ENCODE peak calls at places on chromosome 6, in nine cellular contexts. Z is tibial nerve, E is stomach, O is heart left ventricle, P is A549, B is ovary, U is NB4, N is adrenal gland, F is GM12892. W is an unnamed sample.

GRCh38 chr6:118307581-118307980 is 240.5 kb upstream of the PLN start:
- DNase-seq in Z (no peak), E (no peak), O (peak), P (no peak), B (no peak), U (no peak), N (no peak), F (no peak), W (no peak)

GRCh38 chr6:101393291-101394251 is at the start of gene GRIK2:
- DNase-seq in Z (no peak), E (no peak), O (no peak), P (peak), B (no peak), U (peak), N (peak), F (no peak), W (peak)

GRCh38 chr6:401994-402640 is 10.6 kb downstream of the IRF4 start:
- DNase-seq in Z (no peak), E (no peak), O (no peak), P (no peak), B (no peak), U (no peak), N (no peak), F (no peak), W (no peak)

GRCh38 chr6:170420791-170421776 is 114.5 kb downstream of the FAM120B start:
- DNase-seq in Z (no peak), E (no peak), O (no peak), P (no peak), B (no peak), U (no peak), N (no peak), F (no peak), W (no peak)

GRCh38 chr6:24854077-24854670 is 55.5 kb upstream of the ARMH2 start:
- DNase-seq in Z (no peak), E (no peak), O (no peak), P (no peak), B (no peak), U (no peak), N (no peak), F (no peak), W (no peak)

GRCh38 chr6:134175532-134176282 is 123.3 kb upstream of the SLC2A12 start:
- DNase-seq in Z (peak), E (peak), O (peak), P (peak), B (peak), U (peak), N (peak), F (peak), W (peak)

GRCh38 chr6:12289655-12290489 is at the start of gene EDN1:
- DNase-seq in Z (peak), E (peak), O (peak), P (peak), B (peak), U (peak), N (peak), F (peak), W (peak)

GRCh38 chr6:153167907-153168306 is 36.8 kb upstream of the RGS17 start:
- DNase-seq in Z (no peak), E (no peak), O (no peak), P (peak), B (no peak), U (no peak), N (no peak), F (no peak), W (no peak)

GRCh38 chr6:88867841-88868558 is 95.4 kb downstream of the RNGTT start:
- DNase-seq in Z (no peak), E (no peak), O (no peak), P (peak), B (no peak), U (no peak), N (no peak), F (no peak), W (no peak)

GRCh38 chr6:105753184-105754097 is 332.7 kb upstream of the PRDM1 start:
- DNase-seq in Z (no peak), E (peak), O (no peak), P (no peak), B (no peak), U (no peak), N (no peak), F (no peak), W (no peak)

GRCh38 chr6:68689910-68690309 is 54.8 kb downstream of the ADGRB3 start:
- DNase-seq in Z (no peak), E (no peak), O (no peak), P (no peak), B (no peak), U (no peak), N (no peak), F (no peak), W (no peak)

GRCh38 chr6:158041788-158042187 is 60.1 kb downstream of the SYNJ2 start:
- DNase-seq in Z (no peak), E (no peak), O (no peak), P (no peak), B (no peak), U (no peak), N (no peak), F (no peak), W (peak)
- TF ChIP-seq POLR2A in Z (no peak), E (no peak), O (no peak), P (no peak), B (no peak), U (no peak), N (no peak), F (no peak), W (no peak)

GRCh38 chr6:29976588-29977424 is 34.5 kb downstream of the HLA-A start:
- DNase-seq in Z (peak), E (peak), O (peak), P (peak), B (peak), U (peak), N (peak), F (peak), W (peak)
- TF ChIP-seq POLR2A in Z (peak), E (peak), O (no peak), P (peak), B (peak), U (no peak), N (peak), F (no peak), W (no peak)

GRCh38 chr6:70669133-70669532 is 1.4 kb downstream of the SMAP1 start:
- DNase-seq in Z (no peak), E (no peak), O (no peak), P (no peak), B (no peak), U (no peak), N (no peak), F (no peak), W (peak)
- TF ChIP-seq POLR2A in Z (no peak), E (no peak), O (no peak), P (no peak), B (no peak), U (no peak), N (no peak), F (no peak), W (no peak)

GRCh38 chr6:44064089-44064947 is 62.9 kb downstream of the MRPL14 start:
- DNase-seq in Z (no peak), E (peak), O (peak), P (peak), B (no peak), U (peak), N (peak), F (no peak), W (no peak)
- TF ChIP-seq POLR2A in Z (no peak), E (no peak), O (no peak), P (no peak), B (no peak), U (no peak), N (no peak), F (no peak), W (peak)

GRCh38 chr6:7052441-7052936 is 55.3 kb upstream of the RREB1 start:
- DNase-seq in Z (no peak), E (peak), O (peak), P (no peak), B (peak), U (peak), N (peak), F (peak), W (peak)

GRCh38 chr6:7062445-7063162 is 45.2 kb upstream of the RREB1 start:
- DNase-seq in Z (no peak), E (peak), O (no peak), P (no peak), B (no peak), U (no peak), N (no peak), F (no peak), W (no peak)

GRCh38 chr6:7053125-7053784 is 54.5 kb upstream of the RREB1 start:
- DNase-seq in Z (no peak), E (no peak), O (no peak), P (no peak), B (no peak), U (peak), N (no peak), F (no peak), W (peak)

GRCh38 chr6:7060769-7061516 is 46.8 kb upstream of the RREB1 start:
- DNase-seq in Z (no peak), E (no peak), O (no peak), P (no peak), B (no peak), U (no peak), N (no peak), F (no peak), W (no peak)

DNA sequence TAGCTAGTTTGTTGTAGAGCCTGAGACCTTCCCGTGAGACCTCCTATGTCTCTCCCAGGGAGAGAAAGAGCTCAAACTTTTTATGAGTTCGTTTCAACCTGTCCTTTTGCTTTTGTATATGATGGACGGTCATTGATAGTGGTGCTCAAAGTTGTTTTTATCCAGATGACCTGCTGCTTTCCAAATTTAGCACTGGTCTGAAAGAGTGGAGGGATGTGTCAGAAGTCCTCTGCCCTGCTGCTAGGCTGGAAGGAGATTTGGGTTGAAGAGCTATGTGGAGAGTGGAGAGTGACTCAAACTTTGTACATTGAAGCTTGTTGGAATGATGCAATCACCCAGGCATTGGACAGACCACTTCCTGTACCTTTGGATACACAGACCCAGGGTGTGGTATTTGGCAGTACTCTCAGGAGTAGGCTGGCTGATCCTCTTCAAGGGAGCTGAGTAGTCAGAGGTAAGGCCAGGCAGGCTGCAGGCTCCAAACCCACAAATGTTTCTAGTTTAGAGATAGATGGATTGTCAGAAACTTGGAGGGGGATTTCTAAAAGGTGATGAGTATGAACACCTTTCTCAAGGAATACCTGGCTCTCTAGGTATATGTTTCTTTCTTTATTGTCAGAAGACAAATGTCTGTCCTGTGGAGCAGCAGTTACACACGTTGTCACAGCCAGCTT is 49.4 kb upstream of the RREB1 start:
- DNase-seq in Z (no peak), E (peak), O (no peak), P (peak), B (no peak), U (peak), N (peak), F (no peak), W (peak)
- TF ChIP-seq POLR2A in Z (no peak), E (peak), O (no peak), P (no peak), B (no peak), U (no peak), N (no peak), F (no peak), W (peak)

W was measured in erythroblast.